ENCODE peak calls at places on chromosomes 4 and X, in five cellular contexts. C is HFFc6; P is stimulated activated CD8-positive, alpha-beta memory T cell treated with anti-CD3 and anti-CD28 coated beads, Interleukin-7, amount 100 ng/mL, for 24 hours; Z is T-helper 22 cell; X is anterior cingulate cortex. S is an unnamed sample.

GRCh38 chr4:27595956-27596355 is 735.3 kb downstream of the STIM2 start:
- DNase-seq in P (no peak), C (no peak), Z (no peak), X (no peak), S (no peak)

GRCh38 chr4:89765966-89766365 is 71.0 kb downstream of the SNCA start:
- DNase-seq in P (no peak), X (no peak), C (peak), Z (no peak), S (peak)

GRCh38 chr4:1711906-1712215 is 258 bp downstream of the SLBP start:
- DNase-seq in Z (no peak), X (no peak), C (no peak), P (no peak), S (no peak)

GRCh38 chr4:138111462-138112000 is 130.6 kb downstream of the SLC7A11 start:
- DNase-seq in Z (no peak), X (no peak), P (no peak), C (no peak), S (peak)

GRCh38 chr4:3062466-3062865 is 11.9 kb downstream of the HTT-AS start:
- DNase-seq in C (peak), P (no peak), X (no peak), Z (no peak), S (no peak)

GRCh38 chr4:184534511-184535391 is 60.4 kb upstream of the IRF2 start:
- DNase-seq in C (peak), X (no peak), P (no peak), Z (no peak), S (peak)

GRCh38 chrX:97315939-97316338 is 432.2 kb downstream of the RPA4 start:
- DNase-seq in Z (no peak), X (no peak), P (no peak), C (no peak), S (peak)

GRCh38 chr4:173151496-173151895 is 17.1 kb upstream of the GALNT7 start:
- DNase-seq in P (no peak), C (no peak), Z (no peak), X (no peak), S (no peak)

GRCh38 chrX:39205467-39205866 is 404.2 kb downstream of the MID1IP1 start:
- DNase-seq in P (no peak), X (no peak), C (no peak), Z (no peak), S (no peak)